ENCODE peak calls at places on chromosomes 3 and 15, in four cellular contexts. K, P, V and Z are unnamed samples.

GRCh38 chr3:103052236-103052830 is 617.5 kb downstream of the ZPLD1 start:
- DNase-seq in K (no peak), P (no peak), V (no peak), Z (no peak)

GRCh38 chr15:79007066-79007465 is 62.2 kb upstream of the CTSH start:
- DNase-seq in K (peak), P (peak), V (peak), Z (no peak)

GRCh38 chr15:88982304-88982945 is 69.2 kb upstream of the MFGE8 start:
- DNase-seq in K (peak), P (peak), V (no peak), Z (peak)

GRCh38 chr15:70509282-70510272 is 253.8 kb downstream of the UACA start:
- DNase-seq in K (peak), P (no peak), V (no peak), Z (no peak)

GRCh38 chr3:24060055-24060454 is 115.0 kb downstream of the NR1D2 start:
- DNase-seq in K (no peak), P (peak), V (no peak), Z (no peak)

GRCh38 chr3:115922681-115923347 is 299.5 kb downstream of the GAP43 start:
- DNase-seq in K (peak), P (peak), V (peak), Z (no peak)

GRCh38 chr3:136277115-136277514 is 27.0 kb downstream of the PCCB start:
- DNase-seq in K (no peak), P (no peak), V (no peak), Z (no peak)

GRCh38 chr15:59154268-59154667 is 49.3 kb downstream of the CCNB2 start:
- DNase-seq in K (no peak), P (no peak), V (no peak), Z (no peak)

GRCh38 chr3:15269091-15269989 is 63.0 kb downstream of the SH3BP5 start:
- DNase-seq in K (peak), P (peak), V (no peak), Z (peak)

GRCh38 chr3:2250783-2251182 is 152.1 kb downstream of the CNTN4 start:
- DNase-seq in K (no peak), P (no peak), V (no peak), Z (no peak)

GRCh38 chr3:189674249-189674913 is 43.2 kb downstream of the TP63 start:
- DNase-seq in K (no peak), P (no peak), V (no peak), Z (no peak)

GRCh38 chr15:86691091-86691490 is 611.4 kb downstream of the AGBL1 start:
- DNase-seq in K (no peak), P (no peak), V (peak), Z (no peak)

GRCh38 chr15:57911247-57911646 is 154.3 kb downstream of the ALDH1A2 start:
- DNase-seq in K (no peak), P (no peak), V (no peak), Z (peak)

GRCh38 chr15:44194397-44195150 is 497 bp downstream of the FRMD5 start:
- DNase-seq in K (peak), P (peak), V (no peak), Z (no peak)

GRCh38 chr3:14831916-14832430 is 13.2 kb downstream of the FGD5 start:
- DNase-seq in K (no peak), P (no peak), V (no peak), Z (no peak)

GRCh38 chr3:96970211-96970610 is 155.8 kb downstream of the EPHA6 start:
- DNase-seq in K (no peak), P (no peak), V (no peak), Z (no peak)

GRCh38 chr3:39267631-39268553 is 11.9 kb downstream of the CX3CR1 start:
- DNase-seq in K (peak), P (no peak), V (no peak), Z (no peak)

GRCh38 chr3:39268554-39268910 is 11.3 kb downstream of the CX3CR1 start:
- DNase-seq in K (no peak), P (no peak), V (no peak), Z (no peak)

GRCh38 chr3:39271363-39271762 is 8.5 kb downstream of the CX3CR1 start:
- DNase-seq in K (no peak), P (no peak), V (no peak), Z (no peak)

GRCh38 chr3:39272191-39272590 is 7.6 kb downstream of the CX3CR1 start:
- DNase-seq in K (no peak), P (no peak), V (no peak), Z (no peak)

GRCh38 chr3:39269528-39269927 is 10.3 kb downstream of the CX3CR1 start:
- DNase-seq in K (no peak), P (no peak), V (no peak), Z (no peak)
- TF ChIP-seq CTCF in K (no peak), P (no peak), V (no peak), Z (no peak)

GRCh38 chr15:31571676-31572075 is 245.0 kb downstream of the KLF13 start:
- DNase-seq in K (no peak), P (no peak), V (no peak), Z (no peak)
- TF ChIP-seq CTCF in K (no peak), P (peak), V (peak), Z (peak)

DNA sequence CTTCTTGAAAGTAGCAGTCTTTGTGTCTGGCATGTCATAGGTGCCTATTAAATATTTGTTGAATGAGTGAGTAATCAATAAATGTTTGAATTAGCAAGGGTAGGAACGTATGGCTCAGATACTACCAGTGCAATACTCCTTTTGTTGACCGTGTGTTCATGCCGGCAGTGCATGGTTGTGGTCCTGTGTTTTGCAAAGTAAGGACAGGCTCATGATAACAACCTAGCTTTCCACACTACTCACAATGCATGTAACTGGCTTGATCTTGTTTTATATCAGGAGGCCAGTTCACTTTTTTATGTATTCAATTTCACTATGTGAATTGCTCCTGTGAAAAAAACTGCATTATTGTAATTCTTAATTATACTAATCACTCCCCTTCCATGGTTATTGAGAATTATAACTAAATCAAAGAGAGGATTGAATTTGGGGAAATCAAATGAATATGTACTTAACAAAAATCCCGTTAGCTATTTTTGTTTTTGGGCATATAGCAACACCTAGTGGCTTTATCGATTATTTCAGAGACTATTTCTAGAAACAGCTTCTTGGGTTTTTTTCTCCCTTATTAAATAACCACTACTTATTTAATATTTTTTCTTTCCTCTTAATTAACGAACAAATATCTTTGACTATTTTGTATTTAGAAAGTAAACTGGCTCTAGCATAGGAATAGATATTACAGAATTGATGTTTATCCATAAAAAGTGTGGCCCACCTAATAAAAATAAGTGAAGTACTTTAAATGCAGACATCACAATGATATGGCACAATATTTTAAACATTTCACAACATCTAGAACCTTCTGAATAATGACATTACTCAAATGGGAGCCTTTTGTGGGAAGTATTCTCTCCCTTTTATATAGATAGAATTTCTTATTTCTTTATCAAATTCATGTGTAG is 218.5 kb downstream of the BBX start:
- DNase-seq in K (peak), P (no peak), V (peak), Z (no peak)
- TF ChIP-seq CTCF in K (peak), P (peak), V (peak), Z (peak)

GRCh38 chr3:153163349-153164008 is 1.5 kb downstream of the RAP2B start:
- DNase-seq in K (no peak), P (no peak), V (peak), Z (no peak)
- TF ChIP-seq CTCF in K (no peak), P (peak), V (no peak), Z (no peak)

DNA sequence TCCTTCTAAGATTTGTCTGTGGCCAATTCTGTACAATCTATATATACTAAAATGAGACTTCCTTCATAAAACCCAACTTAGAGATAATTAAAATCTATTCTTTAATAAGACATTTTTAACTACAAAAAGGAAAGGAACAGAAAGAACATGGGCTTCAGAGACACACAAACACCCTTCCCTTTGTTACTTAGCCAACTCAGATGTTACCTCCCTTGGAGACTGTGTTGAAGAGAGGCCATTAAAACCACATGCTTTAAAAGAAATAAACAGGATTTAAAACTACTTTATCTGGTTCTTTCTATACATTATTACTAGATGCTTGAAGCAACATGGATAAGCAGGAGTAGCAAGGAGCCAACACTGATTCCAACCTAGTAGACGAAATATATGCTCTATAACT is 42.0 kb downstream of the LRRFIP2 start:
- DNase-seq in K (no peak), P (no peak), V (no peak), Z (no peak)
- TF ChIP-seq CTCF in K (no peak), P (no peak), V (no peak), Z (no peak)

GRCh38 chr3:171018151-171018935 is 8.2 kb downstream of the SLC2A2 start:
- DNase-seq in K (no peak), P (no peak), V (peak), Z (no peak)
- TF ChIP-seq CTCF in K (peak), P (peak), V (peak), Z (peak)

DNA sequence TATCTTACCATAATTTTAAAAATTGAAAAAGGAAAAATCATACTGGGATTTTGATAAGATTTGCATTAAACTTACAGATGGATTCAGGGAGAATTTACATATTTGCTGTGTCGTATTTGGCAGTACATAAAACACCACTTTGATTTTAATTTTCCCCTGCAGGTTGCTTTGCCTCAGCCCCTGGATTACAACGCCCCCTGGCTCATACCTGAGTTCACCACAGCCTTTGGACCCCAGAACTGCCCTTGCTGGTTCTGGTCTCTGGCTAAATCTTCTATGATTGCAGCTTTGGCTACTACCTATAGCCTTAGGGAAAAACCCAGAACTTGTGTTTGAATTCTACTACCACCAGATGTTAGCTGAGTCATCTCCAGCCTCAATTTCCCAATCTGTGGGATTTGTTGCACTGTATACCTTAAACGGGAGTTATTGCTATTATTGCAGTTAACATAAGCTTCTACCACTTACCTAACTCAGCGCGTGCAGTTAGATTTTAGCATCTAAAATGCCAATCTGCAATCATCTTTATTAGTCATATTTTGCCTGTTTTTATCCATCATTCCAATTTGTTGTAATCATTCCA is 315.7 kb upstream of the GADL1 start:
- DNase-seq in K (no peak), P (no peak), V (peak), Z (no peak)
- TF ChIP-seq CTCF in K (no peak), P (peak), V (peak), Z (peak)

DNA sequence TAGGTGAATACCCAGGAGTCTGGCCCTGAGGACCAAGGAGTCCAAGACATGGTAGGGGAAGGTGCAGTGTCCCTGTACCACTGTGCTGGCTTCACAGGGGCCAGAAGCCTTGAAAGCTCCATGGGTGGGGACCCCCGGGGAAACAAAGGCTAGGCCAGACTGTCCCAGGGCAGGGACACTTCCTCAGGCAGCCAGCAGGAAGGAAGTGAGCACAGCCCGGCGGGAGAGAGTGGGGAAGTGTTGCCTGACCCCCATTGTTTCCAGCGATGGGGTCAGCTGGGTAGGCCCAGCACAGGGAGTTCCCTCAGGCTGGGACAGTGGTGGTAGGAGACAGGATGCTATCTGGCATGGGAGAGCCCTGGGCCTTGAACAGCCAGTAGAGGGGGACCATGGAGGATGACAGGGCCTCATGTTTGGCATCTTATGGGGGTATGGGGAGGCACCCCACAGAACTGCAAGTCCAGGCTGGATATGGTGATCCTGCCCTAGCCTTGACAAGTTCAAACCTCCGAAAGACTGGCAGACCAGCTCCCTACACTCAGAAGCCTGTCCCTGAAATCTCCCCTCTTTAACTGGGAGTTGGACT is 1.2 kb upstream of the HYAL2 start:
- DNase-seq in K (no peak), P (no peak), V (no peak), Z (no peak)
- TF ChIP-seq CTCF in K (no peak), P (peak), V (no peak), Z (no peak)

DNA sequence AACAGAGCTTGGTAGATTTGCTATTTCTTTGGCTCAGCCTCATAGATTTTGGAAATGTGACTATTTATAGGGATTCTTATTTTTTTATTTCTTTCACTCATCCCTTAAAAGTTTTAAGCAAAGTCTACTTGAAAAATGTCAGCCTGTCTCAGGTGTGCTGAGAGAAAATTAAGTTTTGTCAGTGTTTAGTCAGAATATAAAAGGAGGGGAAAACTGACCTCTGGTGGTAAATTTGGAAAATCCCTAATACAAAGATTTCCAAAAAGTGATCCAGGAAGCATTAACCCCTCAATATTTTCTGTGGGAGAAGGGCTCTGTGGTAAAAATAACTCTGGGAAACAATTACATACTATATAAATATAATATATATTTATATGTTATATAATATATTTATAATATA is 41.0 kb upstream of the FRMD4B start:
- DNase-seq in K (no peak), P (no peak), V (no peak), Z (no peak)
- TF ChIP-seq CTCF in K (no peak), P (no peak), V (no peak), Z (peak)